ENCODE peak calls at places on chromosomes 4 and X, in six cellular contexts. E, K, T, U, N and I are unnamed samples.

GRCh38 chr4:38563703-38564490 is 100.1 kb upstream of the KLF3 start:
- DNase-seq in T (peak), N (no peak), U (no peak), E (no peak), K (no peak), I (no peak)

GRCh38 chr4:20493761-20494353 is 206.4 kb upstream of the PACRGL start:
- DNase-seq in U (no peak), K (no peak), N (peak), T (peak), E (no peak), I (no peak)

GRCh38 chr4:680931-681645 is 6.7 kb downstream of the MYL5 start:
- DNase-seq in U (no peak), E (peak), K (no peak), T (peak), N (no peak), I (peak)

GRCh38 chrX:135395064-135395463 is 26.7 kb upstream of the SMIM10L2A start:
- DNase-seq in K (no peak), N (no peak), T (no peak), E (no peak), U (no peak), I (no peak)

GRCh38 chrX:19017271-19017670 is 33.4 kb upstream of the PHKA2 start:
- DNase-seq in U (peak), N (no peak), E (peak), T (peak), K (no peak), I (peak)

GRCh38 chr4:139453041-139453370 is 915 bp upstream of the RAB33B start:
- DNase-seq in E (peak), U (no peak), T (no peak), K (peak), N (peak), I (peak)

GRCh38 chr4:52094746-52095145 is 43.6 kb downstream of the SPATA18 start:
- DNase-seq in N (no peak), K (no peak), E (no peak), U (no peak), T (no peak), I (no peak)

GRCh38 chr4:176342384-176342783 is 22.6 kb downstream of the SPCS3 start:
- DNase-seq in U (no peak), K (no peak), N (no peak), T (no peak), E (no peak), I (no peak)

GRCh38 chr4:185204238-185204910 is 574 bp upstream of the CFAP97 start:
- DNase-seq in T (peak), N (no peak), U (no peak), K (no peak), E (no peak), I (peak)

GRCh38 chrX:153611298-153612095 is 12.6 kb upstream of the CCNQ start:
- DNase-seq in U (no peak), K (no peak), N (no peak), E (no peak), T (peak), I (no peak)

GRCh38 chr4:98605216-98605615 is 53.2 kb downstream of the TSPAN5 start:
- DNase-seq in E (no peak), K (no peak), T (peak), N (peak), U (no peak), I (no peak)

DNA sequence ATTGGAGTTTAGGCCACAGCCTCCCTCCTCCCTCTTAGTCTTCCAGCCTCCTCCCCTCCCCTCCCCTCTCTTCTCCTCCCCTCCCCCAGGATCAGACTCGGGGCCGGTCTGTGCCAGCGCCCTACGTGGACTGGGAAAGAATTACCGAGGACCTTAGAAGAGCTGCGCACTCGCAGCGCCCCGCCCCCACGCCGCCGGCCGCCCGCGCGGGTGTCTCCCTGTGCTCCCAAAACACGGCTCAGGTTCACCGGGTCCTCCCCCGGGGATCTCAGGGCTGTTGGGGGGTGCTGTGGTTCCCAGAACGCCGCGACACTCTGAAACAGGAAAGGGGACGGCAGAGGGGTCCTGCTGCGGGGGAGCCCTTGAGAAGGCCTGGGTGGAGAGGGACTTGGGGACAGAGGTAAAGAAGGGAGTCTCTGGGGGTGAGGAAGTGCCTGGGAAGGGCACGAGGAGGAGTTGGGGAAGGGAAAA is 122.2 kb upstream of the TBL1X start:
- DNase-seq in U (peak), N (peak), E (peak), K (no peak), T (peak), I (peak)
- H3K4me3 ChIP-seq in U (peak), N (peak), E (no peak), K (peak), T (no peak), I (no peak)

DNA sequence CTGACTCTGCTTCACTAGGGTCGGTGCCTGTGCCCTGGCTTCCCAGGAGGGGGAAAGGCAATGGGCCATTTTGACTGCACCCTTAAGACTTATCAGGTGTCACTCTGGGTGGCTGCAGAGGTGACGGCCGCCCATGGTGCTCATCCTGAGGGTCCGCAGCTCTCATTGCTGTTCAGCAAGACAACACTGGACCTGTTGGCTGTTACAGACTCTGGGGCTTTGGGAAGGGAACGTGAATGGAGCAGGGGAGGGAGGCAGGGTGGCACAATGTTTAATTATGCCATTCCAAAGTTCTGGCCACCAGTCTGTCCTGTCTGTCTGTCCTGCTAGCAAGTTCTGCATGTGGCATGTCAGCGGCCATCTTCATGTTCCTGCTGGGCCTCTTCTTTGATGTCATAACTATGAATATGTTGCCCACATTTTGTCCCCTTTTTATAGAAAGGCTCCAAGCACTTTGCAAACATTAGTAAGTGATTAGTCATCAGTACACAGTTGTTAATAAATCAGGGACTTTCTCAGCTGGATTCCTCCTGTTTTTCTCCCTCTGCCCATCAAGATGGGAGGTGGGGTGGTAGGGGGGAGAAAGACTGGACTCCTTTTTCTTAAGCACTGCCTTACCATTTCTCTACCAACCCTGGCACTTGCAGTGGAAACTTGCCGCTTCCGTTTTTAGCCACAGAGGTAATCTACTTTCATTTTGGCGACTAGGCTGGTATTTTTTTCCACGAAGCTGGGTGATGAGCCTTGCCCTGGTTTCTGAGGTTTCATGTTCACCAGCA is 88.7 kb upstream of the TRIM2 start:
- DNase-seq in N (peak), E (peak), T (peak), U (no peak), K (peak), I (peak)
- H3K4me3 ChIP-seq in N (peak), E (no peak), T (peak), U (no peak), K (peak), I (peak)

DNA sequence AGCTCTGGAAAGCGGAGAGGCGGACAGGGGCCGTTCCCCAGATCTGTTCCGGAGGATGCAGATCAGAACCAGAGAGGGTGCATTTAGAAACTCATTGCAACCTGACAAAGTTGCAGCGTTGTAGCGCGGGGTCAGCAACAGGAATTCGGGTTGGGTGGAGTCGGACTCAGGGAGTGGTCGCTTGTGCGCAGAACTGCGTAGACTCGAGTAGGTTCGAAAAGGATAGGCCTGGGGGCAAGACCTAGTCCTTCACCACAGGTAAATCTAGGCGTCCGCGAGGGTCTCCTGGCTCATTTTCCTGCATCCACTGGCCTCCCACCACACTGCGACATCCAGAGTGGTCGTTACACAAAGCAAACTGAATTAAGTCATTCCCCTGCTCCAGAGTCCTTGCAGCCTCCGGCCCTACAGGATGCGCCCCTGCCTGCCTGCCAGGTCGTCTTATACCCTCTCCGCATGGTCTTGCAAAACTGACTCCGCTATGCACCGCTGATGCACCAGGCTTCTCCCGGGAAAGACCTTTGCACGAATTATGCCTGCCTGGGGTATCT is 4.7 kb upstream of the ZNF518B start:
- DNase-seq in T (no peak), N (no peak), K (no peak), E (no peak), U (no peak), I (no peak)
- H3K4me3 ChIP-seq in T (peak), N (peak), K (no peak), E (peak), U (peak), I (no peak)

DNA sequence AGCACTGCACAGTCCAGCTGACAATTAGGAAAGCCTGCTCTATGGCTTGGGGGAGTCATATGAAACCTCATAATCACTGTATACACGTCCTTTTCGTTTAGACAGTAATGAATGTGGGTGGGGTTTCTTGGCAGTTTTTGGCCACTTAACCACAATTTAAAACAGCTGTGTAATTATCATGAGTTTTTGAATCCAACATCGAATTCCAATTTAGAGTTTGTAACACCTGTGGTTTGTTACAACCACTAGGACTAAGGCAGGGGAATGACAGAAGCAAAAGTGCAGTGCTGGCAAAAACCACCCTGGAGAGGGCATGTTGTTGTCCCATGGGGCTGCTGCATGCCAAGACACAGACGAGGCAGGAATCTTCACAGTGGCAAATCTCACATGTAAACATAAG is 99.5 kb downstream of the CXXC4 start:
- DNase-seq in K (no peak), N (no peak), E (no peak), U (no peak), T (no peak), I (no peak)
- H3K4me3 ChIP-seq in K (no peak), N (no peak), E (no peak), U (no peak), T (no peak), I (no peak)

GRCh38 chr4:9765091-9765490 is 16.3 kb upstream of the DRD5 start:
- DNase-seq in U (no peak), T (peak), E (peak), K (no peak), N (peak), I (peak)
- H3K4me3 ChIP-seq in U (no peak), T (no peak), E (no peak), K (no peak), N (no peak), I (no peak)